ENCODE peak calls at places on chromosomes 1 and 21, in six cellular contexts. X, R, A, H, I and D are unnamed samples.

GRCh38 chr1:16189003-16189402 is 23.4 kb downstream of the ARHGEF19 start:
- DNase-seq in A (no peak), R (no peak), X (peak), I (no peak), H (peak), D (no peak)

GRCh38 chr1:110672753-110673108 is 2.0 kb downstream of the KCNA3 start:
- DNase-seq in H (no peak), X (no peak), A (no peak), R (no peak), I (no peak), D (peak)

GRCh38 chr1:87243573-87243972 is 85.1 kb upstream of the LMO4 start:
- DNase-seq in A (peak), R (peak), I (no peak), H (peak), X (peak), D (no peak)

GRCh38 chr1:226575436-226576390 is 27.1 kb downstream of the STUM start:
- DNase-seq in H (no peak), R (no peak), X (peak), I (no peak), A (no peak), D (no peak)

GRCh38 chr1:203805689-203806088 is 10.3 kb downstream of the ZBED6 start:
- DNase-seq in I (no peak), H (no peak), A (no peak), R (no peak), X (no peak), D (no peak)

GRCh38 chr1:111515291-111516007 is 12.0 kb upstream of the ADORA3 start:
- DNase-seq in X (no peak), H (peak), I (no peak), A (peak), R (peak), D (no peak)

GRCh38 chr1:84006574-84006973 is 7.6 kb upstream of the TTLL7 start:
- DNase-seq in A (no peak), H (no peak), R (no peak), X (no peak), I (no peak), D (no peak)

GRCh38 chr21:42732033-42732410 is 78.6 kb downstream of the PDE9A start:
- DNase-seq in X (peak), I (no peak), H (no peak), R (no peak), A (no peak), D (no peak)

GRCh38 chr21:41622831-41623548 is 115.0 kb upstream of the TMPRSS2 start:
- DNase-seq in A (peak), X (peak), H (peak), R (no peak), I (no peak), D (no peak)

GRCh38 chr1:73452522-73452921 is 745.5 kb downstream of the LRRIQ3 start:
- DNase-seq in R (no peak), I (no peak), H (no peak), A (peak), X (peak), D (no peak)

GRCh38 chr1:234713440-234713839 is 103.5 kb upstream of the IRF2BP2 start:
- DNase-seq in X (no peak), R (no peak), A (no peak), I (no peak), H (no peak), D (no peak)

GRCh38 chr1:199808110-199808870 is 219.2 kb upstream of the NR5A2 start:
- DNase-seq in A (no peak), I (no peak), X (peak), R (no peak), H (peak), D (no peak)

GRCh38 chr21:10521091-10521598 is at the start of gene TPTE:
- DNase-seq in I (no peak), R (no peak), H (no peak), X (no peak), A (no peak), D (no peak)

GRCh38 chr1:1806890-1807289 is 28.6 kb upstream of the NADK start:
- DNase-seq in X (no peak), H (no peak), A (no peak), I (no peak), R (no peak), D (no peak)

GRCh38 chr1:175319112-175319911 is 126.7 kb upstream of the KIAA0040 start:
- DNase-seq in X (peak), H (peak), I (peak), A (peak), R (peak), D (peak)

GRCh38 chr1:228062812-228063211 is 19.7 kb upstream of the ARF1 start:
- DNase-seq in R (no peak), A (no peak), H (no peak), X (peak), I (no peak), D (no peak)

GRCh38 chr1:208238710-208239517 is 5.3 kb downstream of the PLXNA2 start:
- DNase-seq in X (peak), H (peak), A (peak), I (no peak), R (peak), D (no peak)

GRCh38 chr1:7752512-7753417 is 18.3 kb upstream of the VAMP3 start:
- DNase-seq in A (peak), R (peak), H (peak), I (peak), X (peak), D (peak)

GRCh38 chr1:19643113-19643512 is 998 bp upstream of the NBL1 start:
- DNase-seq in I (no peak), H (peak), X (peak), R (no peak), A (peak), D (no peak)

GRCh38 chr1:214476229-214476957 is 75.0 kb downstream of the PTPN14 start:
- DNase-seq in H (peak), A (peak), X (peak), R (no peak), I (no peak), D (no peak)

GRCh38 chr1:67201891-67202290 is 35.6 kb downstream of the IL23R start:
- DNase-seq in X (peak), H (no peak), R (no peak), I (no peak), A (no peak), D (no peak)

GRCh38 chr1:165456861-165457260 is 11.9 kb upstream of the RXRG start:
- DNase-seq in A (no peak), H (no peak), I (no peak), R (no peak), X (no peak), D (no peak)

GRCh38 chr1:23422955-23423354 is 1.6 kb downstream of the TCEA3 start:
- DNase-seq in X (no peak), I (no peak), H (no peak), A (no peak), R (no peak), D (no peak)
- H3K4me3 ChIP-seq in X (peak), I (no peak), H (no peak), A (no peak), R (no peak), D (peak)

GRCh38 chr1:23619299-23620188 is 60.2 kb upstream of the ID3 start:
- DNase-seq in A (no peak), H (no peak), R (no peak), X (peak), I (no peak), D (peak)
- H3K4me3 ChIP-seq in A (no peak), H (no peak), R (no peak), X (peak), I (peak), D (peak)

GRCh38 chr21:46116189-46116845 is 18.4 kb downstream of the COL6A2 start:
- DNase-seq in R (no peak), X (no peak), A (no peak), H (no peak), I (no peak), D (no peak)

GRCh38 chr21:46115441-46116188 is 17.7 kb downstream of the COL6A2 start:
- DNase-seq in X (no peak), R (no peak), I (no peak), H (no peak), A (no peak), D (peak)

GRCh38 chr21:46118305-46118870 is 20.5 kb downstream of the COL6A2 start:
- DNase-seq in A (no peak), H (no peak), R (no peak), I (no peak), X (no peak), D (no peak)

GRCh38 chr21:46117586-46118304 is 19.8 kb downstream of the COL6A2 start:
- DNase-seq in H (no peak), R (no peak), I (no peak), X (no peak), A (no peak), D (no peak)

GRCh38 chr21:46116846-46117585 is 19.1 kb downstream of the COL6A2 start:
- DNase-seq in I (no peak), H (no peak), A (no peak), R (no peak), X (peak), D (no peak)
- H3K4me3 ChIP-seq in I (no peak), H (no peak), A (no peak), R (no peak), X (no peak), D (no peak)

GRCh38 chr1:172531412-172531811 is 1.5 kb upstream of the SUCO start:
- DNase-seq in R (no peak), X (peak), A (no peak), H (no peak), I (no peak), D (no peak)
- H3K4me3 ChIP-seq in R (peak), X (peak), A (peak), H (peak), I (no peak), D (peak)

GRCh38 chr1:28812669-28813468 is 899 bp downstream of the OPRD1 start:
- DNase-seq in X (no peak), R (no peak), H (no peak), I (no peak), A (no peak), D (no peak)
- H3K4me3 ChIP-seq in X (no peak), R (no peak), H (no peak), I (no peak), A (no peak), D (no peak)

DNA sequence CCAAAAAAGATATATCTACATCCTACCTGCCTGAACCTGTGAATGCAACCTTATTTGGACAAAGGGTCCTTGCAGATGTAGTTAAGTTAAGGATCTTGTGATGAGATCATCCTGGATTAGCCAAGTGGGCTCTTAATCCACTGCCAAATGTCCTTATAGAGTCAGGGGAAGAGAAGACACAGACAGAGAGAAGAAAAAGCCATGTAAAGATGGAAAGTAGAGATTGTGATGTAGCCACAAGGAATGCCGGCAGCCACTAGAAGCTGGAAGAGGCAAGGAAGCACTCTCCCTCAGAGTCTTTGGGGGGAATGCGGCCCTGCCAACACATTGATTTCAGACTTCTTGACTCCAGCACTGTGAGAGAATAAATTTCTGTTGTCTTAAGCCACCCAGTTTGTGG is 16.2 kb downstream of the HSD11B1 start:
- DNase-seq in I (no peak), X (no peak), R (no peak), A (no peak), H (no peak), D (no peak)
- H3K4me3 ChIP-seq in I (no peak), X (no peak), R (no peak), A (no peak), H (no peak), D (no peak)

DNA sequence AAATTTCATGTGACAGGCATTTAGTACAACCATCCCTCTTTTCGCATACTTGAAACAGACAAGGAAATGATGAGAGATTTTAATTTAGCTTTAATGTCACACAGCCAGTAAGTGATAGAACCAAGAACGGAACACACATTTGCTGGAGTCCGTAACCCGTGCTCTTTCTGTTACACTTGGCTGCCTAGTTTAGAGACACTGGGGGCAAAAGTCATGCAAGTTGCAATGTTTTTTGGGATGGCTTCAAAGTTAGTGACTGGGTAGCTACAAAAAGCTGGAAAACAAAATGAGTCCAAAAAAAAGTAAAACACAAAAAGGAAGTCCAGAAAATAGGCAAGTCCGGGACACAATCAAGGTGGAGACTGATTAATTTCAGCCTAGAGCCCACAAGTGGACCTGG is 5.9 kb downstream of the NID1 start:
- DNase-seq in R (no peak), I (no peak), X (no peak), H (no peak), A (no peak), D (no peak)
- H3K4me3 ChIP-seq in R (no peak), I (no peak), X (no peak), H (no peak), A (no peak), D (no peak)

DNA sequence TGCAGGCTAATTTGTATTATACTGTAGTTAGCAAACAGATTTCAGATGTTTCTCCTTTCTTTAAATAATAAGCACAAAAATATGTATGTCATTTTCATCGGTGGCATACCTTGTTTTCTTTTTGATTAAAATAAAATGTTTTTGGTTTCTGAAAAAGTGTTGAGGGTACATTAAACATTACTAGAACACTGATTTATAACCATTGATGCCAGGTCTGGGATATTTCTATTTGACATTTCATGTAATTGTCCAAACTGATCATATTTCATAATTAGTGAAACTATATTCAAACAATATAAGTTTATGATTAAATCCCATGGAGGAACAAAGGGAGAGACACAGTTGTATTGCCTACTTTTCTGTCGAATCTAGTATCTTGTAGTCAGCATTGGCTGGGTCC is 99.7 kb upstream of the ADGRL2 start:
- DNase-seq in I (no peak), X (no peak), H (no peak), R (no peak), A (no peak), D (no peak)
- H3K4me3 ChIP-seq in I (no peak), X (no peak), H (no peak), R (no peak), A (no peak), D (no peak)

GRCh38 chr1:85683292-85684025 is 24.8 kb downstream of the ZNHIT6 start:
- DNase-seq in I (no peak), A (no peak), H (peak), R (no peak), X (no peak), D (no peak)
- H3K4me3 ChIP-seq in I (no peak), A (no peak), H (no peak), R (no peak), X (no peak), D (no peak)

GRCh38 chr1:15155760-15156743 is 2.5 kb downstream of the TMEM51 start:
- DNase-seq in X (no peak), I (no peak), R (peak), H (no peak), A (no peak), D (no peak)
- H3K4me3 ChIP-seq in X (no peak), I (no peak), R (no peak), H (no peak), A (no peak), D (peak)